ENCODE peak calls at places on chromosomes 4 and X, in five cellular contexts. F is heart right ventricle, G is RWPE1, E is dorsolateral prefrontal cortex, Y is stomach. T is an unnamed sample.

GRCh38 chrX:4253092-4253491 is 539.6 kb upstream of the PRKX start:
- DNase-seq in F (no peak), G (no peak), E (no peak), Y (no peak), T (no peak)

GRCh38 chr4:145829629-145830395 is 108.8 kb downstream of the ZNF827 start:
- DNase-seq in F (no peak), G (no peak), E (no peak), Y (no peak), T (no peak)

GRCh38 chr4:40264995-40265909 is 68.4 kb downstream of the RHOH start:
- DNase-seq in F (peak), G (no peak), E (no peak), Y (peak), T (no peak)

GRCh38 chr4:174423257-174423944 is 98.9 kb downstream of the HPGD start:
- DNase-seq in F (no peak), G (peak), E (no peak), Y (peak), T (peak)

GRCh38 chr4:19651481-19651880 is 600.2 kb upstream of the SLIT2 start:
- DNase-seq in F (no peak), G (no peak), E (no peak), Y (no peak), T (no peak)

GRCh38 chr4:53929311-53929710 is 135.1 kb downstream of the CHIC2 start:
- DNase-seq in F (no peak), G (no peak), E (no peak), Y (no peak), T (no peak)

GRCh38 chr4:147829401-147830101 is 97.7 kb downstream of the ARHGAP10 start:
- DNase-seq in F (peak), G (peak), E (no peak), Y (peak), T (peak)

GRCh38 chr4:70601422-70602039 is 9.5 kb downstream of the AMBN start:
- DNase-seq in F (peak), G (peak), E (peak), Y (peak), T (peak)

GRCh38 chr4:41620594-41621256 is 82.8 kb downstream of the LIMCH1 start:
- DNase-seq in F (peak), G (no peak), E (no peak), Y (no peak), T (no peak)

GRCh38 chrX:24169211-24169610 is 19.7 kb downstream of the ZFX start:
- DNase-seq in F (no peak), G (no peak), E (no peak), Y (no peak), T (no peak)

GRCh38 chr4:148881860-148882643 is 439.8 kb upstream of the NR3C2 start:
- DNase-seq in F (no peak), G (no peak), E (no peak), Y (no peak), T (no peak)

GRCh38 chr4:137125011-137125410 is 407.3 kb downstream of the PCDH18 start:
- DNase-seq in F (no peak), G (no peak), E (no peak), Y (no peak), T (peak)

GRCh38 chr4:15784959-15785634 is 7.0 kb downstream of the CD38 start:
- DNase-seq in F (no peak), G (no peak), E (no peak), Y (no peak), T (no peak)

GRCh38 chr4:91989914-91990313 is 313.9 kb upstream of the GRID2 start:
- DNase-seq in F (no peak), G (no peak), E (no peak), Y (no peak), T (no peak)
- TF ChIP-seq CTCF in F (no peak), G (no peak), E (no peak), Y (no peak), T (no peak)

GRCh38 chrX:52270453-52271116 is 85.9 kb downstream of the MAGED4 start:
- DNase-seq in F (no peak), G (no peak), E (no peak), Y (no peak), T (no peak)

GRCh38 chrX:52265713-52266112 is 81.0 kb downstream of the MAGED4 start:
- DNase-seq in F (no peak), G (no peak), E (no peak), Y (no peak), T (no peak)

GRCh38 chrX:52271212-52271611 is 86.5 kb downstream of the MAGED4 start:
- DNase-seq in F (no peak), G (no peak), E (no peak), Y (no peak), T (no peak)
- TF ChIP-seq CTCF in F (no peak), G (no peak), E (no peak), Y (no peak), T (no peak)

GRCh38 chr4:169618986-169619385 is 1.4 kb upstream of the CLCN3 start:
- DNase-seq in F (no peak), G (no peak), E (no peak), Y (no peak), T (no peak)

GRCh38 chr4:169621754-169622481 is 1.5 kb downstream of the CLCN3 start:
- DNase-seq in F (no peak), G (no peak), E (no peak), Y (no peak), T (no peak)

GRCh38 chr4:169620846-169621228 is 459 bp downstream of the CLCN3 start:
- DNase-seq in F (no peak), G (no peak), E (no peak), Y (no peak), T (peak)

GRCh38 chr4:169619518-169619957 is 840 bp upstream of the CLCN3 start:
- DNase-seq in F (no peak), G (peak), E (no peak), Y (peak), T (peak)

GRCh38 chr4:169619958-169620845 is at the start of gene CLCN3:
- DNase-seq in F (peak), G (peak), E (peak), Y (peak), T (peak)
- TF ChIP-seq CTCF in F (no peak), G (no peak), E (peak), Y (no peak), T (no peak)

GRCh38 chr4:177375971-177376370 is 66.3 kb downstream of the AGA start:
- DNase-seq in F (no peak), G (no peak), E (no peak), Y (no peak), T (no peak)
- TF ChIP-seq CTCF in F (no peak), G (no peak), E (no peak), Y (no peak), T (no peak)

GRCh38 chr4:82900335-82901128 is at the start of gene THAP9:
- DNase-seq in F (peak), G (peak), E (peak), Y (peak), T (peak)

GRCh38 chr4:82899339-82899738 is 1.2 kb upstream of the THAP9 start:
- DNase-seq in F (no peak), G (no peak), E (no peak), Y (no peak), T (no peak)

GRCh38 chr4:82900016-82900334 is 560 bp upstream of the THAP9 start:
- DNase-seq in F (no peak), G (no peak), E (no peak), Y (no peak), T (no peak)

GRCh38 chr4:82896755-82897154 is 3.8 kb upstream of the THAP9 start:
- DNase-seq in F (no peak), G (no peak), E (no peak), Y (no peak), T (no peak)

GRCh38 chr4:82898322-82899243 is 2.0 kb upstream of the THAP9 start:
- DNase-seq in F (no peak), G (no peak), E (no peak), Y (peak), T (no peak)
- TF ChIP-seq CTCF in F (no peak), G (peak), E (peak), Y (no peak), T (no peak)

DNA sequence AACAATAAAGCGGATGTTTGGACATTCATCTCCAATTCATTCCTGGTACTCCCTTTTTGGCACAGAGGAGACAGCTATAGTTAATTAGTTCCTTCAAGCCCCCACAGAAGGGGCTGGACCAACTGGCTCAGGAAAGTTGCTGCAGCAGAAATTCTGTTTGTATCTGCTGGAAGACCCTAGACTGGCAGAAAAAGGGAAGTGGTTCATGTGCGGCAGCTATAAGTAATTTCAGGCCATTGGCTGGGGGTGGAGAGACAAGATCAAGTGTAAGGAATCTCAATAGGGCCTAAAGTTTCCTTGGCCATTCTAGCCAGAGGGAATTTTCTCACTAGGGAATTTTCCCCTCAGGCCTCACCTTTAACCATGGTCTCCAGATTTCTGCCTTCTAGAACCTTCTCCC is 89.9 kb upstream of the DHX15 start:
- DNase-seq in F (no peak), G (no peak), E (no peak), Y (no peak), T (no peak)
- TF ChIP-seq CTCF in F (no peak), G (no peak), E (no peak), Y (no peak), T (no peak)

GRCh38 chr4:158863296-158863695 is 94.5 kb downstream of the FNIP2 start:
- DNase-seq in F (no peak), G (no peak), E (no peak), Y (no peak), T (no peak)

GRCh38 chr4:158859661-158860060 is 90.8 kb downstream of the FNIP2 start:
- DNase-seq in F (no peak), G (no peak), E (no peak), Y (no peak), T (no peak)

GRCh38 chr4:158861281-158861680 is 92.5 kb downstream of the FNIP2 start:
- DNase-seq in F (no peak), G (no peak), E (no peak), Y (peak), T (no peak)

GRCh38 chr4:158860856-158861255 is 92.0 kb downstream of the FNIP2 start:
- DNase-seq in F (no peak), G (no peak), E (no peak), Y (no peak), T (no peak)

DNA sequence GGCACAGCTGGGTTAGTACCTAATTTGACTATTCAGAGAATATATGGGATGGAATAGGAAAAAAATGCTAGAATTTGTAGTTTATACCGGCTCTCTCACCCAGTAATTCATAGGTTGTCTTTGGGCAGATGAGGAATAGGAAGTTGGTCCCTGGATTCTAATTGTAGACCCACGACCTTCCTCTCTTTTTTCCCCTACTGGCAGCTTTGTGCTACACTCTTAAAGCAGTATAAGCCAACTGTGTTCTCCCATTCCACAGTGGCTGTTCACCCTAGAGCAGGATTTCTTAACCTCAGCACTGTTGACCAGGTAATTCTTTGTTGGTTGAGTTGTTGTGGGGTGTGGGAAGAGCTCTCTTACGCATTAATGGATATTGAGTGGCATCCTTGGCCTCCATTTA is 92.9 kb downstream of the FNIP2 start:
- DNase-seq in F (no peak), G (no peak), E (no peak), Y (no peak), T (no peak)
- TF ChIP-seq CTCF in F (no peak), G (no peak), E (no peak), Y (no peak), T (no peak)